ENCODE peak calls at places on chromosomes 3 and 15, in nine cellular contexts. A is CD8-positive, alpha-beta T cell; P is fibroblast of lung; M is hepatocyte; R is central memory CD4-positive, alpha-beta T cell; K is aorta; D is Right ventricle myocardium superior; L is tibial nerve; C is activated CD4-positive, alpha-beta T cell treated with anti-CD3 and anti-CD28 coated beads for 24 hours. N is an unnamed sample.

GRCh38 chr3:187968883-187969580 is 184.9 kb upstream of the LPP start:
- DNase-seq in R (no peak), A (no peak), L (peak; percentile 61), D (no peak), M (peak; percentile 47), K (no peak), C (no peak), P (peak; percentile 59), N (no peak)

GRCh38 chr3:149390772-149391212 is 13.3 kb upstream of the TM4SF1 start:
- DNase-seq in P (peak; percentile 29), A (no peak), L (no peak), R (no peak), M (no peak), C (no peak), D (no peak), K (no peak), N (peak; percentile 22)

GRCh38 chr15:48796930-48797329 is 13.9 kb downstream of the CEP152 start:
- DNase-seq in P (peak; percentile 81), C (no peak), M (no peak), L (no peak), K (no peak), R (no peak), A (no peak), D (no peak), N (no peak)

GRCh38 chr15:90000175-90000923 is 775 bp upstream of the ZNF710 start:
- DNase-seq in D (peak; percentile 62), P (peak; percentile 30), K (peak; percentile 63), C (no peak), L (no peak), R (no peak), A (peak; percentile 10), M (peak; percentile 60), N (peak; percentile 78)

GRCh38 chr3:138938056-138938876 is 8.7 kb downstream of the FOXL2 start:
- DNase-seq in L (no peak), R (no peak), K (no peak), C (no peak), A (no peak), M (no peak), P (no peak), D (no peak), N (no peak)

GRCh38 chr15:69976366-69976994 is 121.2 kb downstream of the TLE3 start:
- DNase-seq in D (no peak), P (peak; percentile 34), M (peak; percentile 84), A (peak; percentile 51), C (peak; percentile 25), L (peak; percentile 42), K (no peak), R (peak; percentile 18), N (no peak)

GRCh38 chr3:27034255-27034654 is 334.9 kb downstream of the NEK10 start:
- DNase-seq in K (no peak), M (no peak), P (no peak), A (no peak), D (no peak), L (no peak), R (no peak), C (no peak), N (no peak)

GRCh38 chr3:168085491-168086119 is 10.1 kb downstream of the GOLIM4 start:
- DNase-seq in K (no peak), C (no peak), M (no peak), D (no peak), R (no peak), A (no peak), L (no peak), P (no peak), N (no peak)

GRCh38 chr3:126782554-126782953 is 78.5 kb downstream of the CHCHD6 start:
- DNase-seq in K (no peak), M (peak; percentile 63), L (peak; percentile 17), A (no peak), R (no peak), C (no peak), P (peak; percentile 99), D (no peak), N (no peak)

GRCh38 chr15:53791616-53792015 is 32.2 kb upstream of the WDR72 start:
- DNase-seq in K (no peak), C (no peak), L (no peak), R (no peak), D (no peak), A (no peak), P (no peak), M (no peak), N (no peak)

GRCh38 chr15:32956006-32956405 is 238.2 kb downstream of the GREM1 start:
- DNase-seq in C (no peak), M (peak; percentile 51), R (no peak), L (no peak), P (peak; percentile 90), K (no peak), A (no peak), D (no peak), N (no peak)

GRCh38 chr15:101293122-101293521 is 1.9 kb downstream of the SNRPA1 start:
- DNase-seq in C (no peak), R (no peak), K (no peak), A (no peak), D (no peak), P (no peak), L (no peak), M (no peak), N (no peak)

GRCh38 chr15:69132935-69133861 is 27.2 kb upstream of the GLCE start:
- DNase-seq in L (no peak), R (no peak), D (peak; percentile 47), K (no peak), M (no peak), A (no peak), C (no peak), P (no peak), N (no peak)

GRCh38 chr3:177287231-177287630 is 89.9 kb upstream of the TBL1XR1 start:
- DNase-seq in R (no peak), M (no peak), A (no peak), L (no peak), C (no peak), D (no peak), K (no peak), P (no peak), N (no peak)

GRCh38 chr3:111944377-111944776 is 34.4 kb upstream of the ABHD10 start:
- DNase-seq in P (no peak), D (no peak), C (no peak), K (no peak), R (no peak), M (no peak), L (no peak), A (no peak), N (no peak)

GRCh38 chr15:51048308-51048707 is 46.4 kb downstream of the TNFAIP8L3 start:
- DNase-seq in C (no peak), M (no peak), L (no peak), R (no peak), K (no peak), D (no peak), P (no peak), A (no peak), N (no peak)

GRCh38 chr3:187025656-187026320 is 95.5 kb downstream of the ST6GAL1 start:
- DNase-seq in A (peak; percentile 39), D (no peak), C (no peak), K (no peak), L (no peak), P (no peak), M (no peak), R (no peak), N (no peak)

GRCh38 chr3:12444582-12445468 is 39.5 kb upstream of the TSEN2 start:
- DNase-seq in L (no peak), M (peak; percentile 84), P (peak; percentile 53), R (no peak), A (no peak), C (no peak), K (no peak), D (no peak), N (no peak)

GRCh38 chr3:58490860-58491501 is 915 bp upstream of the KCTD6 start:
- DNase-seq in D (peak; percentile 54), A (no peak), C (no peak), L (no peak), P (no peak), M (no peak), K (peak; percentile 58), R (no peak), N (peak; percentile 74)

GRCh38 chr15:92200891-92201290 is 192.8 kb upstream of the ST8SIA2 start:
- DNase-seq in D (no peak), A (no peak), C (no peak), K (no peak), R (no peak), L (no peak), M (no peak), P (no peak), N (no peak)

GRCh38 chr15:89785771-89786135 is 9.6 kb downstream of the MESP2 start:
- DNase-seq in C (no peak), K (no peak), R (no peak), A (no peak), L (no peak), D (no peak), P (peak; percentile 51), M (no peak), N (no peak)

GRCh38 chr3:13452490-13453335 is 27.4 kb upstream of the HDAC11 start:
- DNase-seq in M (peak; percentile 77), L (peak; percentile 71), A (peak; percentile 43), C (no peak), K (peak; percentile 48), R (peak; percentile 56), D (no peak), P (peak; percentile 50), N (no peak)

GRCh38 chr15:66703540-66703941 is 1.5 kb downstream of the SMAD6 start:
- DNase-seq in R (peak; percentile 10), L (no peak), A (peak; percentile 22), C (no peak), M (peak; percentile 42), D (peak; percentile 72), K (peak; percentile 74), P (peak; percentile 64), N (peak; percentile 80)

GRCh38 chr15:32870240-32871033 is 152.6 kb downstream of the GREM1 start:
- DNase-seq in P (peak; percentile 99), A (no peak), M (no peak), C (no peak), K (no peak), R (no peak), D (no peak), L (no peak), N (no peak)

GRCh38 chr3:50926868-50927267 is 252.1 kb downstream of the DOCK3 start:
- DNase-seq in K (no peak), M (no peak), A (no peak), C (no peak), R (no peak), P (no peak), D (no peak), L (no peak), N (no peak)

GRCh38 chr3:160210799-160211221 is 14.4 kb upstream of the C3orf80 start:
- DNase-seq in M (peak; percentile 47), D (no peak), L (no peak), P (peak; percentile 55), R (no peak), K (no peak), A (no peak), C (no peak), N (no peak)

GRCh38 chr3:127970966-127971592 is 56.0 kb downstream of the KBTBD12 start:
- DNase-seq in P (peak; percentile 44), C (no peak), K (no peak), D (no peak), R (peak; percentile 4), L (peak; percentile 53), M (peak; percentile 68), A (no peak), N (no peak)

GRCh38 chr3:52354676-52355075 is 38.6 kb downstream of the DNAH1 start:
- DNase-seq in M (no peak), P (no peak), C (no peak), K (peak; percentile 17), A (no peak), R (no peak), L (no peak), D (peak; percentile 23), N (no peak)

GRCh38 chr15:67133738-67134576 is 68.6 kb downstream of the SMAD3 start:
- DNase-seq in C (no peak), R (peak; percentile 83), P (peak; percentile 85), M (no peak), D (no peak), L (no peak), A (peak; percentile 69), K (no peak), N (no peak)

GRCh38 chr15:38147246-38147645 is 105.4 kb upstream of the SPRED1 start:
- DNase-seq in K (no peak), R (no peak), M (peak; percentile 26), C (no peak), L (no peak), P (no peak), A (no peak), D (no peak), N (no peak)

GRCh38 chr3:173467501-173467900 is 70.0 kb downstream of the NLGN1 start:
- DNase-seq in M (no peak), K (no peak), A (no peak), R (no peak), C (no peak), L (no peak), P (no peak), D (no peak), N (no peak)

N was measured in Right ventricle myocardium inferior.